ENCODE peak calls at places on chromosomes 13 and 19, in four cellular contexts. F is GM23338, B is mammary epithelial cell, T is K562. K is an unnamed sample.

GRCh38 chr13:26555413-26555812 is 2.1 kb upstream of the WASF3 start:
- DNase-seq in F (peak; percentile 43), T (no peak), B (no peak), K (no peak)

GRCh38 chr19:14267224-14267741 is 61.3 kb upstream of the ADGRL1 start:
- DNase-seq in T (no peak), F (no peak), B (no peak), K (no peak)

GRCh38 chr19:46975918-46976782 is 43.5 kb upstream of the NPAS1 start:
- DNase-seq in B (peak; percentile 56), T (no peak), F (peak; percentile 82), K (peak; percentile 99)

GRCh38 chr19:12331211-12331941 is 2.1 kb downstream of the ZNF563 start:
- DNase-seq in T (no peak), F (no peak), B (no peak), K (no peak)

GRCh38 chr19:1252221-1252817 is 3.9 kb downstream of the MIDN start:
- DNase-seq in B (peak; percentile 94), T (no peak), F (no peak), K (peak; percentile 93)

GRCh38 chr19:18386543-18387251 is 739 bp downstream of the GDF15 start:
- DNase-seq in B (no peak), F (no peak), T (peak; percentile 43), K (no peak)

GRCh38 chr13:111508164-111508870 is 187.9 kb downstream of the TEX29 start:
- DNase-seq in F (no peak), B (no peak), T (no peak), K (no peak)

GRCh38 chr13:91277013-91277676 is 70.3 kb upstream of the MIR17HG start:
- DNase-seq in F (no peak), B (no peak), T (no peak), K (no peak)

GRCh38 chr19:21052902-21053301 is 29.1 kb upstream of the ZNF714 start:
- DNase-seq in B (no peak), F (no peak), T (no peak), K (no peak)

GRCh38 chr13:26024558-26024957 is 27.3 kb downstream of the SHISA2 start:
- DNase-seq in B (no peak), T (no peak), F (no peak), K (peak; percentile 59)

GRCh38 chr13:40343550-40344269 is 322.7 kb downstream of the FOXO1 start:
- DNase-seq in T (no peak), F (no peak), B (no peak), K (no peak)

GRCh38 chr19:21110183-21110582 is 28.2 kb downstream of the ZNF714 start:
- DNase-seq in T (no peak), F (no peak), B (no peak), K (no peak)

GRCh38 chr19:2359992-2360875 is at the start of gene TMPRSS9:
- DNase-seq in B (no peak), T (no peak), F (no peak), K (no peak)
- H3K4me2 ChIP-seq in B (no peak within 1 kb of the TSS), T (no peak within 1 kb of the TSS), F (peak within 1 kb of the TSS; percentile 69), K (no peak within 1 kb of the TSS)

GRCh38 chr13:79404985-79405384 is 1.1 kb downstream of the RBM26 start:
- DNase-seq in B (peak; percentile 39), T (no peak), F (peak; percentile 27), K (no peak)
- H3K4me1 ChIP-seq in B (peaks cover 24% of the 10 kb centered on the region), T (peaks cover 15% of the 10 kb centered on the region), F (peaks cover 42% of the 10 kb centered on the region), K (peaks cover 23% of the 10 kb centered on the region)

GRCh38 chr13:114095486-114095885 is 36.9 kb downstream of the RASA3 start:
- DNase-seq in F (no peak), B (no peak), T (no peak), K (no peak)

GRCh38 chr13:114097893-114098688 is 34.3 kb downstream of the RASA3 start:
- DNase-seq in T (no peak), F (no peak), B (no peak), K (no peak)

GRCh38 chr13:114097504-114097892 is 34.9 kb downstream of the RASA3 start:
- DNase-seq in T (no peak), B (no peak), F (no peak), K (no peak)

GRCh38 chr13:114096031-114096485 is 36.4 kb downstream of the RASA3 start:
- DNase-seq in F (no peak), B (no peak), T (no peak), K (no peak)

GRCh38 chr13:114096811-114097503 is 35.5 kb downstream of the RASA3 start:
- DNase-seq in T (no peak), B (no peak), F (no peak), K (no peak)
- H3K27ac ChIP-seq in T (no peak overlapping the region), B (no peak overlapping the region), F (no peak overlapping the region), K (no peak overlapping the region)

GRCh38 chr19:38011426-38011825 is 104.4 kb downstream of the SIPA1L3 start:
- DNase-seq in F (no peak), B (no peak), T (no peak), K (no peak)

GRCh38 chr19:38009650-38010229 is 102.7 kb downstream of the SIPA1L3 start:
- DNase-seq in B (no peak), T (no peak), F (no peak), K (no peak)

GRCh38 chr19:38013913-38014575 is 107.0 kb downstream of the SIPA1L3 start:
- DNase-seq in F (no peak), T (no peak), B (no peak), K (no peak)

GRCh38 chr19:38012944-38013343 is 105.9 kb downstream of the SIPA1L3 start:
- DNase-seq in T (no peak), F (peak; percentile 43), B (no peak), K (no peak)

GRCh38 chr19:38012290-38012689 is 105.3 kb downstream of the SIPA1L3 start:
- DNase-seq in F (peak; percentile 30), B (no peak), T (no peak), K (no peak)
- H3K4me2 ChIP-seq in F (peak overlapping the region; percentile 55), B (no peak overlapping the region), T (no peak overlapping the region), K (no peak overlapping the region)

DNA sequence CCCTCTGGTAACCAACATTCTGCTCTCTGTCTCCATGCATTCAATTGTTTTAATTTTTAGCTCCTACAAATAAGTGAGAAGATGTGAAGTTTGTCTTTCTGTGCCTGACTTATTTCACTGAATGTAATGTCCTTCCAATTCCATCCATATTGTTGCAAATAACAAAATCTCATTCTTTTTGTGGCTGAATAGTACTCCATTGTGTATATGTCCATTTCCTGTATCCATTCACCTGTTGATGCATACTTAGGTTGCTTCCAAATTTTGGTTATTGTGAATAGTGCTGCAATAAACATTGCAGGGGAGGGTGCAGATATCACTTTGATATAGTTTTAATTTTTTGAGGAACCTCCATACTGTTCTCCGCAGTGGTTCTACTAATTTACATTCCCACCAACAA is 2.5 kb upstream of the ZNF284 start:
- DNase-seq in B (no peak), T (no peak), F (no peak), K (no peak)
- H3K4me1 ChIP-seq in B (peaks cover 9% of the 10 kb centered on the region), T (no peaks in the 10 kb centered on the region), F (peaks cover 7% of the 10 kb centered on the region), K (no peaks in the 10 kb centered on the region)